ENCODE peak calls at places on chromosomes 13 and 19, in five cellular contexts. M is IMR-90, Q is neuronal stem cell, A is mesenchymal stem cell, Z is H1. O is an unnamed sample.

GRCh38 chr19:10760268-10760944 is 42.5 kb downstream of the DNM2 start:
- DNase-seq in M (no peak), Q (no peak), A (peak; percentile 49), Z (no peak), O (no peak)

GRCh38 chr19:51714848-51715247 is 8.9 kb downstream of the HAS1 start:
- DNase-seq in M (no peak), Q (no peak), A (no peak), Z (no peak), O (no peak)

GRCh38 chr13:23588576-23589141 is 18.4 kb downstream of the TNFRSF19 start:
- DNase-seq in M (no peak), Q (no peak), A (no peak), Z (no peak), O (no peak)

GRCh38 chr13:77507931-77508776 is 27.4 kb upstream of the SCEL start:
- DNase-seq in M (peak; percentile 49), Q (no peak), A (peak; percentile 29), Z (no peak), O (no peak)

GRCh38 chr13:103883152-103883551 is 816.9 kb upstream of the SLC10A2 start:
- DNase-seq in M (peak; percentile 95), Q (peak; percentile 67), A (peak; percentile 96), Z (peak; percentile 73), O (peak; percentile 81)

GRCh38 chr13:67023088-67023893 is 206.8 kb downstream of the PCDH9 start:
- DNase-seq in M (peak; percentile 82), Q (peak; percentile 11), A (peak; percentile 90), Z (no peak), O (peak; percentile 25)

GRCh38 chr13:111948281-111948680 is 118.7 kb upstream of the SOX1 start:
- DNase-seq in M (no peak), Q (no peak), A (no peak), Z (no peak), O (no peak)

GRCh38 chr19:8204961-8205360 is 4.2 kb upstream of the CERS4 start:
- DNase-seq in M (no peak), Q (no peak), A (no peak), Z (no peak), O (peak; percentile 67)

GRCh38 chr19:23075031-23075733 is 41.6 kb upstream of the ZNF730 start:
- DNase-seq in M (peak; percentile 72), Q (peak; percentile 81), A (peak; percentile 82), Z (peak; percentile 92), O (peak; percentile 97)

GRCh38 chr13:68380041-68380973 is 1150.2 kb upstream of the PCDH9 start:
- DNase-seq in M (no peak), Q (no peak), A (no peak), Z (no peak), O (no peak)

GRCh38 chr19:1066251-1066747 is 668 bp upstream of the ARHGAP45 start:
- DNase-seq in M (no peak), Q (no peak), A (no peak), Z (no peak), O (peak; percentile 76)

GRCh38 chr19:1066748-1067340 is at the start of gene ARHGAP45:
- DNase-seq in M (no peak), Q (no peak), A (no peak), Z (no peak), O (no peak)

GRCh38 chr19:1067341-1068103 is 555 bp downstream of the ARHGAP45 start:
- DNase-seq in M (no peak), Q (no peak), A (no peak), Z (no peak), O (no peak)

GRCh38 chr19:1069009-1069779 is 2.2 kb downstream of the ARHGAP45 start:
- DNase-seq in M (no peak), Q (no peak), A (no peak), Z (no peak), O (no peak)

DNA sequence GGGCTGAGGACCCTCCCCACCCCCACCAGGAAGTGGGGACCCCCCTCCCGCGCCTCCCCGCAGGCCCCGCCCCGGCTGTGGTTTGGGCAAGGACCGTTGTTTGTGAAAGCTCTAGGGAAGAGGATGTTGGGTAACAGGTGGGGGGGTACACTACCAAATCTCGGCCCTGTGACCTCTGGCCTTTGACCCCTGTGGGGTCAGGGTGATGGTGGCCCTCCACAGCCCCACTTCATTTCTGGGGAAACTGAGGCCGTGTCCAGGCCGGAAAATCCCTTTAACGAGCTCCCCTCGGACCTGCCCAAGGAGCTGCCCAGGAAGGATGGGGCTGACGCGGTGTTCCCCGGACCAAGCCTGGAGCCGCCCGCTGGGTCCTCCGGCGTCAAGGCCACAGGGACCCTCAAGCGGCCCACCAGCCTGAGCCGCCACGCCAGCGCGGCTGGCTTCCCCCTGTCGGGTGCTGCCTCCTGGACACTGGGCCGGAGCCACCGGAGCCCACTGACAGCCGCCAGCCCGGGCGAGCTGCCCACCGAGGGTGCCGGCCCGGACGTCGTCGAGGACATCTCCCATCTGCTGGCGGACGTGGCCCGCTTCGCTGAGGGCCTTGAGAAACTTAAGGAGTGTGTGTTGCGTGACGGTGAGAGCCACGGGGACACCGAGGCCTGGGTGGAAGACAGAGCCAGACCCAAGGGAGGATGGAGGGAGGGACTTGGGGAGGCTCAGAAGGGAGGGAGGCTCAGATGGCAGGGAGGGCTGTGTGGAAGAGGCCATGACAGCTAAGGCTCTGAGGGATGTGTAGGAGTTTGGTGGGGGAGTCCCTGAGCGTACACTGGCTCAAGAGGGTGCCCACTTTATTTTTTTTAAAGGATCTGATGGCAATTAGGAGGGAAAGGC is 1.4 kb downstream of the ARHGAP45 start:
- DNase-seq in M (no peak), Q (no peak), A (no peak), Z (no peak), O (no peak)
- H2BK15ac ChIP-seq in M (no peak overlapping the region), Q (peak overlapping the region; percentile 92), A (no peak overlapping the region), Z (no peak overlapping the region), O (no peak overlapping the region)

GRCh38 chr19:41376241-41376997 is at the start of gene TMEM91:
- DNase-seq in M (no peak), Q (no peak), A (peak; percentile 64), Z (no peak), O (peak; percentile 69)
- H3K23ac ChIP-seq in M (peak within 1 kb of the TSS; percentile 41), Q (no peak within 1 kb of the TSS), A (no peak within 1 kb of the TSS), Z (no peak within 1 kb of the TSS), O (no peak within 1 kb of the TSS)

DNA sequence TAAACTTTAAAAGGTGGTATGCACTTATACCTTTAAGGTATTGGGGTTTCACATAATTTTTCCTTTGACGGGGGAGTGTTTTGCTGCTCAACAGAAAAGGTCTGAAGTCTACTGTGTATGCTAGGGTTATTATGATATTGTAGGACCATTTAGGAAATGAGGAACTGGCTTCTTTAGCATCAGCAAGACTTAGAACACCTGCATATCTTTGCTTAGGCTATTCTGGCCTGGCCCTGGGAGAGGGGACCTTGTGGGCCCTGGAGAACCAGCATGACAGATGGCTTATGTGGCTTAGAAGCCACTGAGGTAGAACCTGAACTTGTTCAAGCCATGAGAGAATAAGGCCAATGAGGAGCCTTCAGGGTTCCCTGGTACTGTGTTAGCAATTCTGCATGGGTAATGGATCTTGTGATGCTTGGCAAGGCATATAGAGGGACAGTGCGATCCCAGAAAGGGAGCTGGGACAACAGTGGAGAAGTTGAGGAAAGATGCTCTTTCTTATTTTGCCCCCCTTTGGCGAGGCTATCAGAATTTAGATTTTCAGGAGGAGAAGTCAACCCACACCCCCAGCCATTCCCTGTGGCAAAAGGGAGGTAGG is 4.3 kb downstream of the RGCC start:
- DNase-seq in M (no peak), Q (no peak), A (no peak), Z (no peak), O (no peak)
- H4K91ac ChIP-seq in M (no peak overlapping the region), Q (no peak overlapping the region), A (no peak overlapping the region), Z (no peak overlapping the region), O (no peak overlapping the region)

GRCh38 chr13:30872195-30872594 is 33.9 kb upstream of the MEDAG start:
- DNase-seq in M (no peak), Q (no peak), A (no peak), Z (no peak), O (no peak)

GRCh38 chr13:30874561-30874960 is 31.5 kb upstream of the MEDAG start:
- DNase-seq in M (no peak), Q (no peak), A (no peak), Z (no peak), O (no peak)

GRCh38 chr13:30873519-30873918 is 32.6 kb upstream of the MEDAG start:
- DNase-seq in M (peak; percentile 19), Q (no peak), A (no peak), Z (no peak), O (no peak)

GRCh38 chr13:30872685-30873443 is 33.2 kb upstream of the MEDAG start:
- DNase-seq in M (peak; percentile 94), Q (peak; percentile 77), A (peak; percentile 94), Z (no peak), O (peak; percentile 81)

DNA sequence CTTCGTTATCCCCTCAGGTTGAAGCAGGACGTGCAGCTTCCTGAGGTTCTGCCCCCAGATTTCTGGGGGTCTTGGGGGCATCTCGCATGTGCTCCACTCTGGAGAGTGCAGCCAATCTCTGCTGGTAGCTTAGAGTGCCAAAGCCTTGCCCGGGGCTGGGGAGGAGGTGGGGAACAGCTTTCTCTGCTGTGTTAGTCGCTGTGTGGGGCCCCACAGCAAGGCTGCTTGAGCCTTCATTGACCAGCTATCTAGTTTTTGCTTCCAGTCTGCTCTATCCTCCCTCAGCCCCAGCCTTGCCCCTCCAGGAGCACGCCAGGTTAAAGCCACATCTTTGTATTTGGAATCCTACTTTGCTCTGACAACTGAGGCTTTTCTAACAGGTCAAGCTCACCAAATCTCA is 32.0 kb upstream of the MEDAG start:
- DNase-seq in M (no peak), Q (no peak), A (no peak), Z (no peak), O (no peak)
- H2BK15ac ChIP-seq in M (peak overlapping the region; percentile 95), Q (no peak overlapping the region), A (no peak overlapping the region), Z (no peak overlapping the region), O (no peak overlapping the region)

GRCh38 chr13:107113387-107113786 is 545.5 kb upstream of the ARGLU1 start:
- DNase-seq in M (no peak), Q (no peak), A (no peak), Z (no peak), O (no peak)
- H3K23ac ChIP-seq in M (no peak overlapping the region), Q (no peak overlapping the region), A (no peak overlapping the region), Z (no peak overlapping the region), O (no peak overlapping the region)

GRCh38 chr19:40689339-40690049 is 957 bp downstream of the NUMBL start:
- DNase-seq in M (no peak), Q (no peak), A (peak; percentile 30), Z (no peak), O (no peak)
- H4K91ac ChIP-seq in M (peak overlapping the region; percentile 99), Q (no peak overlapping the region), A (peak overlapping the region; percentile 91), Z (peak overlapping the region; percentile 14), O (no peak overlapping the region)

GRCh38 chr19:6660930-6661329 is 9.0 kb downstream of the TNFSF14 start:
- DNase-seq in M (no peak), Q (no peak), A (no peak), Z (no peak), O (peak; percentile 47)
- H2BK15ac ChIP-seq in M (no peak overlapping the region), Q (no peak overlapping the region), A (no peak overlapping the region), Z (no peak overlapping the region), O (no peak overlapping the region)

GRCh38 chr13:109572389-109572788 is 214.0 kb downstream of the IRS2 start:
- DNase-seq in M (no peak), Q (no peak), A (no peak), Z (no peak), O (no peak)
- H3K23ac ChIP-seq in M (no peak overlapping the region), Q (no peak overlapping the region), A (no peak overlapping the region), Z (no peak overlapping the region), O (no peak overlapping the region)